ENCODE peak calls at places on chromosomes 4 and X, in ten cellular contexts. One of them, this sample, is unnamed.

GRCh38 chr4:57575465-57575864 is 465.3 kb upstream of the IGFBP7 start:
- DNase-seq in PC-3: no peak
- DNase-seq in prostate gland: no peak
- DNase-seq in right lobe of liver: no peak
- DNase-seq in SK-N-SH: no peak
- DNase-seq in kidney: no peak
- DNase-seq in upper lobe of right lung: no peak
- DNase-seq in coronary artery: no peak
- DNase-seq in uterus: no peak
- DNase-seq in neural progenitor cell: no peak
- DNase-seq in this sample: no peak

GRCh38 chrX:110210417-110211139 is 107.3 kb downstream of the AMMECR1 start:
- DNase-seq in kidney: no peak
- DNase-seq in right lobe of liver: no peak
- DNase-seq in neural progenitor cell: no peak
- DNase-seq in coronary artery: no peak
- DNase-seq in prostate gland: no peak
- DNase-seq in uterus: no peak
- DNase-seq in PC-3: peak; percentile 84
- DNase-seq in upper lobe of right lung: no peak
- DNase-seq in SK-N-SH: no peak
- DNase-seq in this sample: no peak

GRCh38 chrX:129701624-129702069 is 37.1 kb upstream of the XPNPEP2 start:
- DNase-seq in PC-3: no peak
- DNase-seq in neural progenitor cell: no peak
- DNase-seq in uterus: peak; percentile 75
- DNase-seq in SK-N-SH: no peak
- DNase-seq in kidney: peak; percentile 82
- DNase-seq in right lobe of liver: no peak
- DNase-seq in upper lobe of right lung: peak; percentile 61
- DNase-seq in coronary artery: peak; percentile 77
- DNase-seq in prostate gland: no peak
- DNase-seq in this sample: no peak

GRCh38 chrX:12390301-12390700 is 252.0 kb downstream of the FRMPD4 start:
- DNase-seq in coronary artery: no peak
- DNase-seq in upper lobe of right lung: no peak
- DNase-seq in neural progenitor cell: no peak
- DNase-seq in uterus: no peak
- DNase-seq in right lobe of liver: no peak
- DNase-seq in kidney: no peak
- DNase-seq in PC-3: no peak
- DNase-seq in prostate gland: no peak
- DNase-seq in SK-N-SH: no peak
- DNase-seq in this sample: no peak

GRCh38 chrX:56382278-56382677 is 150.1 kb downstream of the KLF8 start:
- DNase-seq in coronary artery: no peak
- DNase-seq in right lobe of liver: no peak
- DNase-seq in kidney: no peak
- DNase-seq in upper lobe of right lung: no peak
- DNase-seq in uterus: no peak
- DNase-seq in prostate gland: no peak
- DNase-seq in PC-3: no peak
- DNase-seq in SK-N-SH: no peak
- DNase-seq in neural progenitor cell: no peak
- DNase-seq in this sample: no peak

GRCh38 chr4:151485541-151486131 is 76.7 kb downstream of the FHIP1A start:
- DNase-seq in SK-N-SH: no peak
- DNase-seq in kidney: no peak
- DNase-seq in right lobe of liver: peak; percentile 25
- DNase-seq in prostate gland: no peak
- DNase-seq in neural progenitor cell: no peak
- DNase-seq in coronary artery: no peak
- DNase-seq in uterus: no peak
- DNase-seq in PC-3: no peak
- DNase-seq in upper lobe of right lung: no peak
- DNase-seq in this sample: no peak

GRCh38 chr4:62455871-62456270 is 1255.7 kb downstream of the ADGRL3 start:
- DNase-seq in uterus: no peak
- DNase-seq in PC-3: peak; percentile 24
- DNase-seq in coronary artery: no peak
- DNase-seq in SK-N-SH: no peak
- DNase-seq in prostate gland: no peak
- DNase-seq in upper lobe of right lung: no peak
- DNase-seq in kidney: no peak
- DNase-seq in neural progenitor cell: no peak
- DNase-seq in right lobe of liver: no peak
- DNase-seq in this sample: no peak

GRCh38 chrX:53190363-53190960 is 34.5 kb downstream of the KDM5C start:
- DNase-seq in coronary artery: no peak
- DNase-seq in kidney: no peak
- DNase-seq in neural progenitor cell: peak; percentile 39
- DNase-seq in uterus: no peak
- DNase-seq in upper lobe of right lung: no peak
- DNase-seq in PC-3: no peak
- DNase-seq in prostate gland: no peak
- DNase-seq in right lobe of liver: no peak
- DNase-seq in SK-N-SH: no peak
- DNase-seq in this sample: no peak

GRCh38 chr4:4284827-4285618 is 4.9 kb downstream of the LYAR start:
- DNase-seq in kidney: no peak
- DNase-seq in PC-3: peak; percentile 51
- DNase-seq in prostate gland: no peak
- DNase-seq in right lobe of liver: no peak
- DNase-seq in neural progenitor cell: no peak
- DNase-seq in upper lobe of right lung: no peak
- DNase-seq in coronary artery: no peak
- DNase-seq in SK-N-SH: no peak
- DNase-seq in uterus: no peak
- DNase-seq in this sample: no peak

GRCh38 chr4:47383829-47384427 is 79.6 kb downstream of the COMMD8 start:
- DNase-seq in uterus: no peak
- DNase-seq in kidney: no peak
- DNase-seq in PC-3: peak; percentile 40
- DNase-seq in neural progenitor cell: peak; percentile 39
- DNase-seq in coronary artery: no peak
- DNase-seq in prostate gland: no peak
- DNase-seq in upper lobe of right lung: no peak
- DNase-seq in SK-N-SH: peak; percentile 43
- DNase-seq in right lobe of liver: no peak
- DNase-seq in this sample: no peak

GRCh38 chrX:56564182-56564885 is 907 bp downstream of the UBQLN2 start:
- DNase-seq in SK-N-SH: peak; percentile 27
- DNase-seq in prostate gland: peak; percentile 3
- DNase-seq in coronary artery: peak; percentile 69
- DNase-seq in upper lobe of right lung: peak; percentile 58
- DNase-seq in kidney: peak; percentile 52
- DNase-seq in PC-3: peak; percentile 44
- DNase-seq in uterus: no peak
- DNase-seq in neural progenitor cell: peak; percentile 39
- DNase-seq in right lobe of liver: no peak
- DNase-seq in this sample: no peak

GRCh38 chrX:76220856-76221255 is 48.0 kb downstream of the PBDC1 start:
- DNase-seq in prostate gland: no peak
- DNase-seq in right lobe of liver: no peak
- DNase-seq in uterus: no peak
- DNase-seq in upper lobe of right lung: no peak
- DNase-seq in PC-3: no peak
- DNase-seq in kidney: no peak
- DNase-seq in coronary artery: no peak
- DNase-seq in SK-N-SH: no peak
- DNase-seq in neural progenitor cell: no peak
- DNase-seq in this sample: no peak

GRCh38 chr4:168797176-168797575 is 212.9 kb downstream of the CBR4 start:
- DNase-seq in prostate gland: no peak
- DNase-seq in coronary artery: no peak
- DNase-seq in neural progenitor cell: no peak
- DNase-seq in PC-3: peak; percentile 81
- DNase-seq in kidney: no peak
- DNase-seq in SK-N-SH: no peak
- DNase-seq in upper lobe of right lung: no peak
- DNase-seq in right lobe of liver: no peak
- DNase-seq in uterus: no peak
- DNase-seq in this sample: no peak

GRCh38 chrX:108696690-108697089 is 39.7 kb downstream of the IRS4 start:
- DNase-seq in uterus: no peak
- DNase-seq in kidney: no peak
- DNase-seq in prostate gland: no peak
- DNase-seq in SK-N-SH: no peak
- DNase-seq in coronary artery: no peak
- DNase-seq in upper lobe of right lung: no peak
- DNase-seq in neural progenitor cell: no peak
- DNase-seq in right lobe of liver: no peak
- DNase-seq in PC-3: peak; percentile 38
- DNase-seq in this sample: no peak

GRCh38 chr4:169485791-169486742 is 126.3 kb downstream of the NEK1 start:
- DNase-seq in prostate gland: peak; percentile 36
- DNase-seq in kidney: no peak
- DNase-seq in neural progenitor cell: peak; percentile 49
- DNase-seq in uterus: no peak
- DNase-seq in upper lobe of right lung: no peak
- DNase-seq in right lobe of liver: no peak
- DNase-seq in coronary artery: no peak
- DNase-seq in SK-N-SH: peak; percentile 43
- DNase-seq in PC-3: peak; percentile 74
- DNase-seq in this sample: no peak

GRCh38 chr4:15001248-15001824 is 945 bp upstream of the CPEB2 start:
- DNase-seq in SK-N-SH: peak; percentile 44
- DNase-seq in neural progenitor cell: peak; percentile 73
- DNase-seq in uterus: peak; percentile 82
- DNase-seq in PC-3: peak; percentile 53
- DNase-seq in prostate gland: peak; percentile 65
- DNase-seq in coronary artery: peak; percentile 95
- DNase-seq in right lobe of liver: peak; percentile 76
- DNase-seq in kidney: peak; percentile 93
- DNase-seq in upper lobe of right lung: peak; percentile 88
- DNase-seq in this sample: peak; percentile 21
- TF ChIP-seq CTCF in SK-N-SH: peak; percentile 22
- TF ChIP-seq CTCF in neural progenitor cell: peak; percentile 18
- TF ChIP-seq CTCF in uterus: no peak
- TF ChIP-seq CTCF in PC-3: no peak
- TF ChIP-seq CTCF in prostate gland: no peak
- TF ChIP-seq CTCF in coronary artery: no peak
- TF ChIP-seq CTCF in right lobe of liver: no peak
- TF ChIP-seq CTCF in kidney: no peak
- TF ChIP-seq CTCF in upper lobe of right lung: no peak
- TF ChIP-seq CTCF in this sample: no peak

GRCh38 chr4:65538571-65538970 is 131.7 kb downstream of the EPHA5 start:
- DNase-seq in SK-N-SH: no peak
- DNase-seq in upper lobe of right lung: no peak
- DNase-seq in uterus: no peak
- DNase-seq in neural progenitor cell: no peak
- DNase-seq in coronary artery: no peak
- DNase-seq in prostate gland: no peak
- DNase-seq in PC-3: peak; percentile 42
- DNase-seq in right lobe of liver: no peak
- DNase-seq in kidney: no peak
- DNase-seq in this sample: no peak

GRCh38 chr4:65535128-65535527 is 135.2 kb downstream of the EPHA5 start:
- DNase-seq in uterus: no peak
- DNase-seq in SK-N-SH: no peak
- DNase-seq in prostate gland: no peak
- DNase-seq in coronary artery: no peak
- DNase-seq in PC-3: no peak
- DNase-seq in right lobe of liver: no peak
- DNase-seq in neural progenitor cell: no peak
- DNase-seq in upper lobe of right lung: no peak
- DNase-seq in kidney: no peak
- DNase-seq in this sample: no peak
- H3K27ac ChIP-seq in uterus: no peak overlapping the region
- H3K27ac ChIP-seq in SK-N-SH: no peak overlapping the region
- H3K27ac ChIP-seq in prostate gland: no peak overlapping the region
- H3K27ac ChIP-seq in coronary artery: no peak overlapping the region
- H3K27ac ChIP-seq in PC-3: no peak overlapping the region
- H3K27ac ChIP-seq in right lobe of liver: no peak overlapping the region
- H3K27ac ChIP-seq in neural progenitor cell: no peak overlapping the region
- H3K27ac ChIP-seq in upper lobe of right lung: no peak overlapping the region
- H3K27ac ChIP-seq in kidney: no peak overlapping the region
- H3K27ac ChIP-seq in this sample: no peak overlapping the region

DNA sequence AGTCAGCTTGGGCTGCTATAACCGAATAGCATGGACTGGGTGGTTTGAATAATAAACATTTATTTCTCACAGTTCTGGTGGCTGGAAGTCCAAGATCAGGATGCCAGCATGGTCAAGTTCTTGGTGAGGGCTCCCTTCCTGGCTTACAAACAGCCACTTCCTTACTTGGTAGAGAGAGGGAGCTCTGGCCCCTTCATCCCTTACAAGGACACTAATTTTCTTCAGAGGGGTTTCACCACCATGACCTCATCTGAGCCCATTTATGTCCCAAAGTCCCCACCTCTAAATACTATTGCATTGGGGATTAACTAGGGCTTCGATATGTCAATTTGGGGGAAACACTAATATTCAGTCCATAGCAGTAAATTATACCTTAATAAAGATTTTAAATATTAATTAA is 61.8 kb downstream of the CLNK start:
- DNase-seq in kidney: no peak
- DNase-seq in upper lobe of right lung: no peak
- DNase-seq in neural progenitor cell: no peak
- DNase-seq in PC-3: no peak
- DNase-seq in coronary artery: no peak
- DNase-seq in prostate gland: no peak
- DNase-seq in SK-N-SH: no peak
- DNase-seq in right lobe of liver: no peak
- DNase-seq in uterus: no peak
- DNase-seq in this sample: no peak
- TF ChIP-seq CTCF in kidney: no peak
- TF ChIP-seq CTCF in upper lobe of right lung: no peak
- TF ChIP-seq CTCF in neural progenitor cell: peak; percentile 49
- TF ChIP-seq CTCF in PC-3: peak; percentile 37
- TF ChIP-seq CTCF in coronary artery: no peak
- TF ChIP-seq CTCF in prostate gland: no peak
- TF ChIP-seq CTCF in SK-N-SH: no peak
- TF ChIP-seq CTCF in right lobe of liver: no peak
- TF ChIP-seq CTCF in uterus: no peak
- TF ChIP-seq CTCF in this sample: no peak

GRCh38 chrX:77785400-77785745 is 643 bp downstream of the ATRX start:
- DNase-seq in neural progenitor cell: peak; percentile 52
- DNase-seq in SK-N-SH: peak; percentile 74
- DNase-seq in uterus: peak; percentile 22
- DNase-seq in kidney: no peak
- DNase-seq in upper lobe of right lung: no peak
- DNase-seq in right lobe of liver: no peak
- DNase-seq in PC-3: peak; percentile 30
- DNase-seq in coronary artery: no peak
- DNase-seq in prostate gland: peak; percentile 4
- DNase-seq in this sample: no peak
- H3K27ac ChIP-seq in neural progenitor cell: peak overlapping the region; percentile 98
- H3K27ac ChIP-seq in SK-N-SH: no peak overlapping the region
- H3K27ac ChIP-seq in uterus: peak overlapping the region; percentile 94
- H3K27ac ChIP-seq in kidney: peak overlapping the region; percentile 94
- H3K27ac ChIP-seq in upper lobe of right lung: peak overlapping the region; percentile 30
- H3K27ac ChIP-seq in right lobe of liver: peak overlapping the region; percentile 85
- H3K27ac ChIP-seq in PC-3: no peak overlapping the region
- H3K27ac ChIP-seq in coronary artery: peak overlapping the region; percentile 90
- H3K27ac ChIP-seq in prostate gland: peak overlapping the region; percentile 91
- H3K27ac ChIP-seq in this sample: no peak overlapping the region

This sample was measured in CD4-positive, alpha-beta T cell.